ENCODE peak calls at places on chromosomes 16 and 17, in four cellular contexts. Z, V, H and C are unnamed samples.
A peak's percentile ranks its signal among the peaks of the same experiment; 100 is the strongest.

GRCh38 chr16:85304337-85304736 is 192.1 kb upstream of the CIBAR2 start:
- DNase-seq in Z (no peak), V (no peak), H (no peak), C (no peak)

GRCh38 chr17:65896889-65897288 is 295.0 kb downstream of the CEP112 start:
- DNase-seq in Z (no peak), V (no peak), H (no peak), C (no peak)

GRCh38 chr16:25198021-25198420 is 18.7 kb upstream of the AQP8 start:
- DNase-seq in Z (no peak), V (no peak), H (no peak), C (no peak)

GRCh38 chr16:17359778-17360177 is 111.0 kb downstream of the XYLT1 start:
- DNase-seq in Z (peak; percentile 9), V (peak; percentile 15), H (peak; percentile 78), C (no peak)

GRCh38 chr17:38601539-38602351 is 4.0 kb downstream of the SRCIN1 start:
- DNase-seq in Z (peak; percentile 34), V (peak; percentile 33), H (no peak), C (no peak)

GRCh38 chr17:57107498-57108101 is 22.6 kb downstream of the AKAP1 start:
- DNase-seq in Z (no peak), V (no peak), H (peak; percentile 61), C (no peak)

GRCh38 chr17:55265434-55266021 is 768 bp downstream of the HLF start:
- DNase-seq in Z (no peak), V (peak; percentile 2), H (no peak), C (no peak)

GRCh38 chr17:81239714-81240555 is 817 bp downstream of the NDUFAF8 start:
- DNase-seq in Z (no peak), V (no peak), H (no peak), C (no peak)

GRCh38 chr17:10743316-10744009 is 13.6 kb upstream of the TMEM220 start:
- DNase-seq in Z (peak; percentile 56), V (peak; percentile 59), H (peak; percentile 47), C (peak; percentile 11)

GRCh38 chr17:10745231-10745630 is 15.4 kb upstream of the TMEM220 start:
- DNase-seq in Z (no peak), V (peak; percentile 25), H (peak; percentile 27), C (no peak)

GRCh38 chr17:10742431-10742830 is 12.6 kb upstream of the TMEM220 start:
- DNase-seq in Z (no peak), V (no peak), H (no peak), C (no peak)

GRCh38 chr17:10741416-10742140 is 11.8 kb upstream of the TMEM220 start:
- DNase-seq in Z (no peak), V (no peak), H (no peak), C (no peak)

DNA sequence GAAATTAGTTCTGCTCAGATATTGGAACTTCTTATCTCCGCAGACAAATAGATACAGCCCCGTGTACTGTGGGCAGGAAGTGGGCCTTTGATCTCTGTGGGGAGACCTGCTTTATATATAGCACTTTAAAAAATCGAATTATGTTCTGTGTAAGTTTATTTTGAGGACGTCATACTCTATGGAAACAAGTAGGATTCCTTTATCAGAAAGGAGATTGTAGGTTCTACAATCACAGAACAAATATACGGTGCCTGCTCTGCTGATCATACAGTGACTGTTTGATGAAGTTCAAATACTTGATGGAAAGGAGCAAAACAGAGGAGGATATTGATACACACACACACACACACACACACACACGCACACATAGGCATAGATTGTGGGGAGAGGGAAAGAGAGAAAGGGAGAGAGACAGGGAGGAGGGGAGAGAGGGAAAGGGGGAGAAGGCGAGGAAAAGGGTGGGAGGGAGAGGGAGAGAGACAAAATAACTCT is 14.7 kb upstream of the TMEM220 start:
- DNase-seq in Z (no peak), V (no peak), H (no peak), C (no peak)
- H3K4me3 ChIP-seq in Z (no peak overlapping the region), V (no peak overlapping the region), H (no peak overlapping the region), C (no peak overlapping the region)

DNA sequence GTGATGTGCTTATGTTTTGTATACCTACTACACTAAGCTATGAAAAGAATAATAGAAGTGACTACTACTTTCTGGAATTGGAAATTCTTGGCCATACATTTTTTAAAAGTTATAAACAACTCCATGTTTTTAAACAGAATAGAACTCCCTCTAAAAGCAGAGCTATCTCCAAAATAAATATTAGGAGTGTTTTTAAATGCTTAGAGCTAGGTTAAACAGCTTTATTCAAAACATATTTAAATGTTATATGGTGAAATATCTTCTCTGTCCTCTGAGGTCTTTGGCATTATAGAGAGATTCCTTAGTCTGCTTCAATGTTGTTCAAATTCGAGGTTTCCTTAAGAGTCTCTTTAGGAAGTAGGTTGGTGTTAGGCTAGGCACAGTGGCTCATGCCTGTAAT is 22.9 kb upstream of the PSMC5 start:
- DNase-seq in Z (no peak), V (no peak), H (no peak), C (no peak)
- TF ChIP-seq CTCF in Z (no peak), V (no peak), H (no peak), C (no peak)

DNA sequence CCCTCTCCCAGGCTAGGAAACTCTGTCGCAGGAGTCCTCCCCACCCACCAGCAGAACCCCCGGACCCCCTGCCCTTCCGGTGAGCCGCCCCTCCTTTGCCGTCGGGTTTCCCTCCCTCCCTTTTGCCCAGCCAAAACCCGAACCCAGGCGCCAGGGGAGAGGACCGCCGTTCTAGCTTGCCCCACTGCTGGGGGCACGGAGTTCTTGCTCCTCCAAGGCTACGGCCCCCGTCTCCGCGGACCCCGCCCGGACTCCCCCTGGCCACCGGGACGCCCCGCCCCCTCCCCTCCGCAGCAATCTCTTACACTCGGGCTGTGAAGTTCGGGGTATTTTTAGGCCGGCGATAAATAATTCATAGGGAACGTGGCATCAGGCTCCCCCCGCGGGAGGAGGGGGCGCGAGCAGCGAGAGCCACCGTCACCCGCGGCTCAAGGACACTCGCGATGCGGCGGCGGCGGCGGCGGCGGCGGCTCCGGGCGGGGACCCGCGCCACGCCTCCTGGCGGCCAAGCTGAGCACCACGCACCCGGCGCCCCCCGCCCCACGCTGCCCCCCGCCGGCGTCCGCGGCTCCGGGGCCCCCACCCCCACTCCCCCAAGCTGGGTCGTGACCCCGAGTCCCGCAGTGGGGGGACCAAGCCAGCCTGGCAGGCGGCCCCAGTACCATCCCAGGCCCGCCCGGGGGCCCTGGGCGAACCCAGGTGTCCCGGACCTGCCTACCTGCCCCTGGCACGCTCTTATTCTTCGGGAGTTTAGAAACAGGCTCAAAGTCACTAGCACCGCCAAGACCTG is at the start of gene GRIN2C:
- DNase-seq in Z (no peak), V (no peak), H (no peak), C (no peak)
- H3K4me3 ChIP-seq in Z (no peak within 1 kb of the TSS), V (peak within 1 kb of the TSS; percentile 43), H (no peak within 1 kb of the TSS), C (peak within 1 kb of the TSS; percentile 20)

GRCh38 chr16:88669986-88670385 is 7.1 kb upstream of the MVD start:
- DNase-seq in Z (no peak), V (no peak), H (no peak), C (no peak)

GRCh38 chr16:88673685-88674398 is 11.0 kb upstream of the MVD start:
- DNase-seq in Z (no peak), V (no peak), H (no peak), C (no peak)

GRCh38 chr16:88671806-88672205 is 8.9 kb upstream of the MVD start:
- DNase-seq in Z (no peak), V (no peak), H (no peak), C (no peak)

GRCh38 chr16:88676502-88677242 is 9.6 kb downstream of the SNAI3 start:
- DNase-seq in Z (no peak), V (no peak), H (no peak), C (no peak)

DNA sequence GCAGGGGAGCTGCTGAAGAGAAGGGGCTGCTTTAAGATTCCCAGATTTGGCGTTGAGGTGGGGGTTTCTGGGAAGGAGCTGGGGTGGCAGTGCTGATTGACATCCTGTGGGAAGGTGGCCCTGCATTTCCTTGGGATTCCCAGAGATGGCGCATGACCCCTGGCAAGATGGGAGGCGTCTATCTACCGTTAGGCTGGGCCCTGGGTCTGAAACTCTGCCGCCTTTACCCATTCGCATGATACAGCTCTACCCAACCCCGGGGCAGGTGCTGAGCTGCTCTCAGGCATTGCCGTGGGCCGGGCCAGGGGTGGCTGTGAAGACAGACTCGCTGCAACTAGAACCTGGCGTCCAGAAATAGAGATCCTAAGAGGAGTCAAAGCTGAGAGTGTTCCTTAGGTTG is 9.9 kb upstream of the MVD start:
- DNase-seq in Z (no peak), V (no peak), H (no peak), C (no peak)
- TF ChIP-seq CTCF in Z (no peak), V (peak; percentile 34), H (peak; percentile 47), C (peak; percentile 39)

GRCh38 chr16:50692999-50693781 is at the start of gene NOD2:
- DNase-seq in Z (peak; percentile 9), V (peak; percentile 29), H (no peak), C (no peak)
- H3K4me3 ChIP-seq in Z (peak within 1 kb of the TSS; percentile 34), V (peak within 1 kb of the TSS; percentile 10), H (peak within 1 kb of the TSS; percentile 44), C (peak within 1 kb of the TSS; percentile 31)